ENCODE peak calls at places on chromosomes 4 and X, in six cellular contexts. K is CD8-positive, alpha-beta T cell; M is AG04449; B is GM23338; V is MM.1S; L is fibroblast of lung. R is an unnamed sample.

GRCh38 chrX:50579955-50580354 is 109.3 kb upstream of the DGKK start:
- DNase-seq in V (peak), L (peak), B (peak), K (peak), M (peak), R (peak)

GRCh38 chrX:141989802-141990201 is 86.1 kb downstream of the MAGEC1 start:
- DNase-seq in V (no peak), L (peak), B (no peak), M (no peak), K (no peak), R (no peak)

GRCh38 chr4:94758141-94758699 is 465 bp downstream of the BMPR1B start:
- DNase-seq in K (no peak), B (peak), V (no peak), L (peak), M (no peak), R (peak)

GRCh38 chr4:153114771-153115321 is 89.4 kb upstream of the TRIM2 start:
- DNase-seq in B (no peak), V (no peak), K (peak), M (no peak), L (peak), R (no peak)

GRCh38 chrX:30597258-30598012 is 19.9 kb upstream of the TASL start:
- DNase-seq in V (no peak), B (no peak), L (no peak), M (no peak), K (no peak), R (no peak)

GRCh38 chrX:54030329-54030728 is 13.9 kb downstream of the PHF8 start:
- DNase-seq in L (no peak), B (no peak), V (no peak), K (no peak), M (no peak), R (no peak)

GRCh38 chr4:8345053-8345945 is 75.7 kb downstream of the HTRA3 start:
- DNase-seq in B (no peak), M (no peak), L (no peak), V (no peak), K (no peak), R (peak)

GRCh38 chrX:31423575-31424284 is 351.9 kb upstream of the FTHL17 start:
- DNase-seq in L (peak), V (peak), M (no peak), K (no peak), B (peak), R (peak)

GRCh38 chrX:136780241-136780640 is 491 bp downstream of the ARHGEF6 start:
- DNase-seq in L (no peak), B (no peak), M (no peak), K (no peak), V (no peak), R (no peak)

GRCh38 chrX:25028726-25029125 is 13.0 kb upstream of the ARX start:
- DNase-seq in M (no peak), V (no peak), B (no peak), L (peak), K (no peak), R (no peak)

GRCh38 chrX:17082831-17083230 is 136.4 kb downstream of the REPS2 start:
- DNase-seq in M (no peak), L (peak), B (peak), K (no peak), V (peak), R (no peak)

GRCh38 chrX:153063315-153063714 is 7.0 kb downstream of the PNMA3 start:
- DNase-seq in L (peak), B (no peak), K (no peak), V (no peak), M (no peak), R (no peak)

GRCh38 chrX:48196745-48197213 is at the start of gene SSX5:
- DNase-seq in L (no peak), B (no peak), M (no peak), V (no peak), K (no peak), R (no peak)

GRCh38 chrX:14409341-14409740 is 120.0 kb upstream of the GLRA2 start:
- DNase-seq in K (no peak), B (no peak), L (no peak), V (no peak), M (no peak), R (no peak)

GRCh38 chrX:80648023-80648422 is 161.7 kb downstream of the BRWD3 start:
- DNase-seq in M (no peak), V (no peak), B (peak), L (no peak), K (no peak), R (no peak)

GRCh38 chrX:119226431-119226830 is 9.7 kb upstream of the PGRMC1 start:
- DNase-seq in B (no peak), K (no peak), V (no peak), M (no peak), L (no peak), R (no peak)

GRCh38 chr4:106160560-106160959 is 155.4 kb downstream of the TBCK start:
- DNase-seq in K (no peak), V (no peak), L (no peak), B (no peak), M (no peak), R (no peak)

GRCh38 chrX:134737061-134737460 is 78.8 kb upstream of the PLAC1 start:
- DNase-seq in K (no peak), V (no peak), L (no peak), M (no peak), B (no peak), R (no peak)

GRCh38 chrX:132638313-132638712 is 149.5 kb upstream of the MBNL3 start:
- DNase-seq in K (no peak), B (no peak), L (peak), M (no peak), V (no peak), R (no peak)

GRCh38 chr4:108188770-108189169 is 20.0 kb upstream of the LEF1 start:
- DNase-seq in V (no peak), K (no peak), B (no peak), M (no peak), L (no peak), R (no peak)

GRCh38 chr4:94306713-94307112 is 35.9 kb downstream of the HPGDS start:
- DNase-seq in B (no peak), L (no peak), V (no peak), M (no peak), K (no peak), R (no peak)

GRCh38 chrX:75603833-75604232 is 81.0 kb upstream of the ZDHHC15 start:
- DNase-seq in B (peak), V (peak), K (no peak), M (no peak), L (peak), R (no peak)

GRCh38 chr4:24015782-24016181 is 125.9 kb upstream of the PPARGC1A start:
- DNase-seq in K (no peak), M (no peak), L (no peak), B (no peak), V (no peak), R (no peak)

GRCh38 chr4:112234952-112235609 is 3.5 kb downstream of the AP1AR start:
- DNase-seq in M (peak), V (peak), K (peak), L (peak), B (peak), R (peak)

GRCh38 chrX:24306430-24306829 is 7.4 kb downstream of the SUPT20HL2 start:
- DNase-seq in K (no peak), V (no peak), M (no peak), L (no peak), B (peak), R (peak)

GRCh38 chr4:54661686-54662085 is 3.9 kb downstream of the KIT start:
- DNase-seq in L (peak), B (no peak), V (no peak), M (peak), K (no peak), R (no peak)

GRCh38 chrX:106392346-106392745 is 219.4 kb upstream of the RADX start:
- DNase-seq in M (no peak), K (no peak), B (no peak), L (no peak), V (no peak), R (no peak)

GRCh38 chrX:14528629-14529287 is 578 bp upstream of the GLRA2 start:
- DNase-seq in K (peak), M (no peak), V (peak), B (peak), L (no peak), R (peak)

GRCh38 chrX:108331126-108331909 is 106.9 kb downstream of the COL4A6 start:
- DNase-seq in M (no peak), K (no peak), V (no peak), L (no peak), B (no peak), R (no peak)

GRCh38 chr4:139555073-139555704 is 830 bp downstream of the SETD7 start:
- DNase-seq in K (peak), B (peak), V (peak), L (peak), M (no peak), R (peak)

GRCh38 chrX:102976793-102977495 is 39.9 kb downstream of the RAB40AL start:
- DNase-seq in V (peak), L (peak), K (no peak), B (no peak), M (peak), R (no peak)

GRCh38 chr4:105619193-105619931 is 66.9 kb downstream of the ARHGEF38 start:
- DNase-seq in K (no peak), B (no peak), L (peak), M (no peak), V (no peak), R (no peak)

GRCh38 chrX:104427693-104428092 is 138.3 kb upstream of the IL1RAPL2 start:
- DNase-seq in B (no peak), K (no peak), L (no peak), M (no peak), V (no peak), R (no peak)

GRCh38 chr4:186149872-186150271 is 41.5 kb upstream of the CYP4V2 start:
- DNase-seq in K (no peak), L (no peak), M (no peak), V (no peak), B (peak), R (peak)

GRCh38 chr4:107922486-107923473 is 8.6 kb upstream of the CYP2U1 start:
- DNase-seq in V (no peak), M (no peak), L (no peak), B (no peak), K (no peak), R (no peak)

GRCh38 chr4:155705664-155706063 is 39.0 kb downstream of the GUCY1A1 start:
- DNase-seq in K (no peak), B (peak), V (no peak), M (no peak), L (peak), R (peak)

GRCh38 chr4:175947117-175947722 is 118.4 kb upstream of the WDR17 start:
- DNase-seq in L (peak), M (peak), B (peak), K (no peak), V (peak), R (no peak)
- TF ChIP-seq CTCF in L (peak), M (peak), B (no peak), K (peak), V (peak), R (peak)

GRCh38 chr4:142530724-142531123 is 315.4 kb downstream of the INPP4B start:
- DNase-seq in L (no peak), K (no peak), M (no peak), V (no peak), B (peak), R (no peak)

GRCh38 chr4:142532054-142532453 is 314.0 kb downstream of the INPP4B start:
- DNase-seq in V (no peak), B (peak), M (no peak), L (no peak), K (no peak), R (no peak)

DNA sequence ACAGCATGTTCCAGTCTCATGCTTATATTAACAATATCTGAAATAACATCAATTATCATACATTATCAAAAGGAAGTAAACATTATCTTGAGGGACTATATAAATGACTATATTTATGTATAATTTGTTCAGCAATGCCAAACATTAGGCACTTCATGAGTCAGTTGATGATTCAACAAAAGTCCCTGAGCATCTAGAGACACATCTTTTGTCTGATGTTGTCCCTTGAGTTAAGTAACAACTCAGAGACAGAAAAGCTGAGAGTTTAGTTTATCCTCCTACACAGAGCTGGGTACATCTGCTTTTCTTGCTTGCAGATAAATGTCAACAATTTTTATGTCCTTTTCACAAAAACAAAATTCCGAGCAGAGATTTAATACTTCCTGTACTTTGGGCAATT is 311.1 kb downstream of the INPP4B start:
- DNase-seq in V (no peak), K (no peak), B (no peak), L (peak), M (no peak), R (no peak)
- H3K4me3 ChIP-seq in V (no peak), K (no peak), B (no peak), L (no peak), M (no peak), R (no peak)

GRCh38 chrX:123450217-123450616 is 266.1 kb downstream of the GRIA3 start:
- DNase-seq in V (peak), B (peak), K (no peak), L (no peak), M (no peak), R (peak)
- TF ChIP-seq CTCF in V (peak), B (peak), K (no peak), L (peak), M (peak), R (peak)

DNA sequence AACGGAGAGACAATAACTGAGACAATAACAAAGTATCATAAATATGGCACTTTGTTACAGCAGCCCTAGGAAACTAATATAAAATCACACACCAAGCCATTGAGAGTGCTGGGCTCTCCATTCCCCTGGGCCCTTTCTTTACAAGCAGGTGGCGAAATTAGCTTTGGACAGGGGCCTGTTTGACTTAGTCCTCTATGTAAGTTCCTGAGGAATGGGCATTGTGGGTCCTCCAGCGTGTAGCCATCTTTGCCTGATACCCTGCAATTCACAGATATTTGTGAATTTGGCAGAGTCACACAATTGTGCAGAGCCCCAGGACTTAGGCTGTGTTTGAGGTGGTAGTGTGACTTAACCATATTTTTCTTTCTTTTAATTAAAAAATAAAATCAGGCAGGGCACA is 67.6 kb downstream of the BCOR start:
- DNase-seq in M (no peak), V (no peak), B (no peak), L (no peak), K (no peak), R (no peak)
- H3K4me3 ChIP-seq in M (no peak), V (no peak), B (no peak), L (no peak), K (no peak), R (no peak)

GRCh38 chrX:55759478-55759877 is 41.9 kb downstream of the RRAGB start:
- DNase-seq in V (no peak), B (no peak), K (no peak), L (no peak), M (no peak), R (no peak)
- TF ChIP-seq CTCF in V (no peak), B (no peak), K (no peak), L (no peak), M (no peak), R (no peak)

GRCh38 chr4:98530572-98530971 is 127.8 kb downstream of the TSPAN5 start:
- DNase-seq in K (no peak), V (no peak), B (no peak), M (no peak), L (no peak), R (no peak)
- H3K4me3 ChIP-seq in K (no peak), V (no peak), B (no peak), M (no peak), L (no peak), R (no peak)

GRCh38 chr4:162126754-162127153 is 37.0 kb downstream of the FSTL5 start:
- DNase-seq in K (no peak), B (peak), L (no peak), V (no peak), M (no peak), R (no peak)
- TF ChIP-seq CTCF in K (no peak), B (no peak), L (no peak), V (no peak), M (no peak), R (no peak)

DNA sequence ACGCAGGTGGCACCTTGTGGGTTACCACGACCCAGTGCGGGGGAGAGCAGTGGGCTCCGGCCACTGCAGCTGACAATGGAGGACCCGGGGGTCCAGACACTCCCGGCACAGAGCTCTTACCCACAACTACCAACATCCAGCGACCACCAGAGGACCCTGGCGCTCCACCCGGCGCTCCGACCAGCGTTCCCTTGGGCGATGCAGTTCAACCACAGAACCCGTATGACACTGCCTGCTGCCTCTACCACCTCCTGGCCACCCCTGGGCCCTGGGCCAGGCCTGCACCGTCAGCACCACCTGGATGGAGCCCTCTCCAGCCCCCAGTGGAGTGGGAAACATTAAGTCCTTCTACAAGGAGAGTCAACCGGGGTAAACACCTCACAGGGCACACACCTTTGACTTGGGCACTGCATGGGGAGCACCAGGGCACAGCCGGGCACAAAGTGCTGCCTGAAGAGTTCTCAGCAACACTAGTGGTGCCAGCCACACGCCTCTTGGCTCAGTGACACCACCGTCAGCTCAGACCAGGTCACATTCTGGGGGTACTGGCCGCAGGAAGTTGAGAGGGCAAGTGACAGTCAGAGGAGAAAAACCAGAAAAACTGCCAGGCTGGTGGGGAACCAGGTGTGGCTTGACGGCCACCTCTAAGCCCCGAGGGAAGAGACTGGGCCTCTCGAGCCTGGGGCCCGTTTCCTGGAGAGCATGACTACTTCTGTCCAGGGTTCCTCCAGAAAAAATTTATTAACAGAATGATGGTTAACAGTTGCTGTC is 2.6 kb downstream of the CTBP1 start:
- DNase-seq in M (no peak), V (no peak), B (no peak), L (no peak), K (no peak), R (no peak)
- H3K4me3 ChIP-seq in M (peak), V (no peak), B (no peak), L (peak), K (peak), R (peak)